ENCODE peak calls at places on chromosome 2, in six cellular contexts. G, H, Y, J, E and S are unnamed samples.
A peak's percentile ranks its signal among the peaks of the same experiment; 100 is the strongest.

GRCh38 chr2:20486571-20486970 is 39.7 kb downstream of the RHOB start:
- DNase-seq in Y (no peak), E (no peak), G (no peak), J (no peak), H (no peak), S (no peak)

GRCh38 chr2:39623916-39624315 is 41.8 kb upstream of the TMEM178A start:
- DNase-seq in E (no peak), J (no peak), G (no peak), Y (no peak), H (no peak), S (no peak)

GRCh38 chr2:107282135-107282534 is 396.2 kb upstream of the ST6GAL2 start:
- DNase-seq in Y (no peak), J (no peak), H (no peak), G (no peak), E (no peak), S (no peak)

GRCh38 chr2:237731663-237732062 is 66.9 kb upstream of the RBM44 start:
- DNase-seq in Y (peak; percentile 65), H (peak; percentile 56), E (no peak), J (no peak), G (no peak), S (peak; percentile 82)

GRCh38 chr2:46679761-46680160 is 200.4 kb downstream of the TMEM247 start:
- DNase-seq in J (no peak), G (no peak), H (peak; percentile 76), E (no peak), Y (no peak), S (no peak)

GRCh38 chr2:58870704-58871103 is 629.6 kb upstream of the FANCL start:
- DNase-seq in E (no peak), H (no peak), J (no peak), Y (no peak), G (no peak), S (no peak)

GRCh38 chr2:237130562-237131421 is 45.1 kb downstream of the COPS8 start:
- DNase-seq in J (no peak), E (no peak), Y (no peak), G (no peak), H (no peak), S (no peak)

GRCh38 chr2:52874706-52875105 is 892.9 kb upstream of the CHAC2 start:
- DNase-seq in H (no peak), E (no peak), J (no peak), Y (no peak), G (no peak), S (no peak)

GRCh38 chr2:19671907-19672306 is 229.9 kb downstream of the TTC32 start:
- DNase-seq in E (no peak), H (no peak), G (no peak), J (no peak), Y (no peak), S (no peak)

GRCh38 chr2:7432426-7432825 is 515.2 kb downstream of the RNF144A start:
- DNase-seq in H (no peak), Y (no peak), J (no peak), E (no peak), G (no peak), S (no peak)

GRCh38 chr2:211103989-211104388 is 547.6 kb downstream of the CPS1 start:
- DNase-seq in G (no peak), Y (no peak), E (no peak), J (no peak), H (no peak), S (no peak)

GRCh38 chr2:179768765-179769164 is 92.6 kb downstream of the ZNF385B start:
- DNase-seq in G (no peak), E (no peak), Y (peak; percentile 46), J (no peak), H (no peak), S (no peak)

GRCh38 chr2:70552501-70553333 is 909 bp downstream of the TGFA start:
- DNase-seq in J (peak; percentile 38), Y (no peak), G (no peak), E (peak; percentile 38), H (no peak), S (no peak)

GRCh38 chr2:11346129-11346528 is 1.7 kb upstream of the ROCK2 start:
- DNase-seq in G (no peak), H (no peak), J (no peak), Y (no peak), E (no peak), S (no peak)

GRCh38 chr2:215920244-215921100 is 92.9 kb downstream of the MREG start:
- DNase-seq in J (peak; percentile 66), H (peak; percentile 69), E (peak; percentile 62), G (peak; percentile 55), Y (peak; percentile 91), S (peak; percentile 88)

GRCh38 chr2:237886702-237887481 is 27.5 kb downstream of the RAMP1 start:
- DNase-seq in E (no peak), G (no peak), J (no peak), Y (peak; percentile 91), H (no peak), S (no peak)

GRCh38 chr2:134217316-134217715 is 36.6 kb upstream of the MGAT5 start:
- DNase-seq in H (no peak), J (no peak), E (no peak), Y (no peak), G (no peak), S (no peak)

GRCh38 chr2:144078091-144078490 is 441.8 kb downstream of the ZEB2 start:
- DNase-seq in E (no peak), G (no peak), H (no peak), Y (peak; percentile 82), J (no peak), S (no peak)

GRCh38 chr2:12558519-12558918 is 158.2 kb upstream of the TRIB2 start:
- DNase-seq in G (no peak), E (no peak), H (no peak), Y (no peak), J (no peak), S (no peak)

GRCh38 chr2:150133623-150134022 is 353.8 kb downstream of the RND3 start:
- DNase-seq in E (no peak), G (peak; percentile 21), H (peak; percentile 90), Y (peak; percentile 80), J (no peak), S (no peak)

GRCh38 chr2:144701259-144701658 is 181.3 kb upstream of the ZEB2 start:
- DNase-seq in Y (no peak), H (no peak), G (no peak), E (no peak), J (no peak), S (no peak)

GRCh38 chr2:71927757-71928715 is 219.6 kb downstream of the CYP26B1 start:
- DNase-seq in Y (no peak), E (peak; percentile 7), G (peak; percentile 4), H (no peak), J (no peak), S (no peak)

GRCh38 chr2:84940088-84940470 is 30.9 kb upstream of the KCMF1 start:
- DNase-seq in G (no peak), H (no peak), Y (no peak), E (no peak), J (no peak), S (no peak)

GRCh38 chr2:31944828-31945571 is 65.8 kb downstream of the MEMO1 start:
- DNase-seq in E (no peak), H (no peak), Y (no peak), G (no peak), J (no peak), S (no peak)

GRCh38 chr2:208792766-208793165 is 386.2 kb downstream of the PTH2R start:
- DNase-seq in Y (no peak), G (no peak), E (no peak), H (no peak), J (no peak), S (no peak)

GRCh38 chr2:3078684-3079083 is 298.9 kb downstream of the EIPR1 start:
- DNase-seq in E (no peak), J (no peak), Y (no peak), H (peak; percentile 5), G (no peak), S (no peak)

GRCh38 chr2:118013221-118013723 is 598 bp downstream of the CCDC93 start:
- DNase-seq in E (peak; percentile 48), G (peak; percentile 70), H (no peak), Y (no peak), J (peak; percentile 67), S (peak; percentile 85)

GRCh38 chr2:168160897-168161296 is 86.5 kb downstream of the STK39 start:
- DNase-seq in E (peak; percentile 53), Y (peak; percentile 17), G (peak; percentile 6), J (no peak), H (no peak), S (no peak)

GRCh38 chr2:241896746-241897201 is 27.2 kb downstream of the RTP5 start:
- DNase-seq in E (no peak), H (no peak), J (no peak), G (no peak), Y (no peak), S (no peak)

GRCh38 chr2:61196671-61197070 is 34.7 kb downstream of the C2orf74 start:
- DNase-seq in G (no peak), J (no peak), E (no peak), Y (no peak), H (no peak), S (no peak)

GRCh38 chr2:80380767-80381166 is 76.2 kb upstream of the LRRTM1 start:
- DNase-seq in Y (no peak), G (no peak), E (no peak), H (no peak), J (no peak), S (no peak)

GRCh38 chr2:147500229-147500628 is 344.6 kb upstream of the ACVR2A start:
- DNase-seq in H (no peak), J (no peak), E (no peak), G (no peak), Y (no peak), S (no peak)

GRCh38 chr2:234404957-234405356 is 91.9 kb downstream of the ARL4C start:
- DNase-seq in J (no peak), E (no peak), Y (no peak), H (no peak), G (no peak), S (no peak)
- TF ChIP-seq CTCF in J (no peak), E (no peak), Y (no peak), H (no peak), G (no peak), S (no peak)

GRCh38 chr2:232420463-232421188 is 14.0 kb downstream of the ALPG start:
- DNase-seq in Y (no peak), E (peak; percentile 65), G (no peak), H (no peak), J (peak; percentile 71), S (no peak)
- TF ChIP-seq CTCF in Y (no peak), E (no peak), G (no peak), H (no peak), J (no peak), S (no peak)

DNA sequence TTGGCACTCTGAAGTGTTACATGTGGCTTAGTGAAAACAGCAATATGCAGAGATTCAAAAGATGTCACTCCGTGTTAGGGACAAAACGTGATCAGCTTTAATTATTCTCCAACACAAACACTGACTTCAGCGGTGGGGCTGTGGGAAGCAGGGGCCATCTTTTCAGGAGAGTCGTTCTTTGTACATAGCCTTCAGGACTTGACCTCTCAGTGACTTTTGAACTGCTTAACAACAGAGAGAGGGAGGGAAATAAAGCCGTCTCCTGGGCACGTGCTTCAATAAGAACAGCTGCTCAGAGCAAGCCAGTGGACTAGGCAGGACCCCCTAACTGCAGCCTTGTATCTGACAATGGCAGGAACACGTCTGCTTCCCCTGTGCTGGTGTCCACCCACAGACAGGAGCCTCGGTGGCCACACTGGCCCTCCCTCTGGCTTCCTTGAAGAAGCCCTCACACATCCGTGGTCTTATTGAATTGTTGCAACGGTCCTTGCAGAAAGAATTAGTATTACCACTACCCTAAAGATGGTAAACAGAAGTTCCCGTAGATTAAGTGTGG is 95.1 kb upstream of the HDAC4 start:
- DNase-seq in Y (no peak), G (no peak), H (no peak), J (no peak), E (no peak), S (no peak)
- TF ChIP-seq CTCF in Y (no peak), G (no peak), H (no peak), J (no peak), E (no peak), S (no peak)

GRCh38 chr2:174888646-174889271 is 116.4 kb downstream of the CHN1 start:
- DNase-seq in Y (no peak), E (no peak), G (no peak), H (no peak), J (no peak), S (no peak)
- TF ChIP-seq CTCF in Y (no peak), E (peak; percentile 38), G (no peak), H (no peak), J (no peak), S (peak; percentile 29)